ENCODE peak calls at places on chromosome 21, in nine cellular contexts. Y is foreskin keratinocyte; R is CD8-positive, alpha-beta T cell; N is adrenal gland; W is body of pancreas; E is psoas muscle; V is left ventricle myocardium inferior; H is H9; Q is ovary. M is an unnamed sample. For H3K4me1, the result is how much of the 10 kb centered on the place peaks cover.

GRCh38 chr21:29677326-29677725 is 262.5 kb downstream of the GRIK1 start:
- DNase-seq in R (no peak), W (no peak), H (no peak), Q (no peak), Y (no peak), N (no peak), E (no peak), V (no peak), M (no peak)

GRCh38 chr21:19246018-19246417 is 842.4 kb upstream of the TMPRSS15 start:
- DNase-seq in E (peak), Y (no peak), R (no peak), H (no peak), Q (no peak), N (no peak), W (no peak), V (no peak), M (no peak)

GRCh38 chr21:43906585-43907370 is 41.8 kb downstream of the AGPAT3 start:
- DNase-seq in W (no peak), R (no peak), H (no peak), N (no peak), V (no peak), Y (no peak), E (no peak), Q (no peak), M (no peak)

GRCh38 chr21:40160911-40161310 is 293.7 kb downstream of the PCP4 start:
- DNase-seq in E (no peak), N (no peak), H (no peak), W (no peak), Y (no peak), Q (no peak), V (no peak), R (no peak), M (no peak)

GRCh38 chr21:40047993-40048730 is 180.9 kb downstream of the PCP4 start:
- DNase-seq in Y (peak), H (no peak), V (no peak), R (no peak), Q (no peak), N (peak), W (peak), E (no peak), M (no peak)

GRCh38 chr21:33434770-33435360 is 31.7 kb downstream of the IFNGR2 start:
- DNase-seq in N (peak), H (no peak), Q (no peak), E (no peak), R (no peak), Y (peak), W (peak), V (no peak), M (no peak)

GRCh38 chr21:25369524-25370300 is 237.6 kb downstream of the MRPL39 start:
- DNase-seq in N (no peak), E (no peak), V (no peak), R (no peak), Q (no peak), Y (peak), H (no peak), W (peak), M (no peak)

GRCh38 chr21:44424608-44425306 is 30.6 kb upstream of the LRRC3 start:
- DNase-seq in E (peak), R (no peak), N (peak), H (peak), V (peak), Q (peak), Y (no peak), W (no peak), M (no peak)

GRCh38 chr21:43811262-43812105 is 22.1 kb downstream of the RRP1 start:
- DNase-seq in Y (no peak), N (no peak), R (no peak), W (no peak), H (no peak), V (no peak), E (no peak), Q (no peak), M (no peak)

GRCh38 chr21:33217168-33217567 is 12.6 kb upstream of the IFNAR2 start:
- DNase-seq in E (no peak), W (no peak), V (no peak), Y (no peak), Q (no peak), R (no peak), N (no peak), H (no peak), M (no peak)

GRCh38 chr21:36093512-36093911 is 23.7 kb downstream of the CBR1 start:
- DNase-seq in Q (no peak), R (no peak), H (no peak), Y (no peak), W (no peak), N (no peak), E (no peak), V (no peak), M (no peak)

GRCh38 chr21:33286600-33287456 is 20.7 kb downstream of the IL10RB start:
- DNase-seq in V (peak), Y (no peak), W (peak), N (peak), R (no peak), E (no peak), Q (peak), H (no peak), M (peak)

GRCh38 chr21:23633447-23633846 is 1973.8 kb downstream of the MRPL39 start:
- DNase-seq in Y (no peak), V (no peak), W (no peak), R (no peak), E (no peak), H (no peak), Q (no peak), N (no peak), M (no peak)

GRCh38 chr21:17848228-17848627 is 29.1 kb upstream of the C21orf91 start:
- DNase-seq in V (peak), W (peak), Q (no peak), E (no peak), N (peak), R (no peak), H (no peak), Y (peak), M (no peak)

GRCh38 chr21:32584472-32584871 is 851 bp downstream of the TCP10L start:
- DNase-seq in Q (no peak), Y (no peak), W (no peak), H (no peak), N (no peak), R (no peak), E (no peak), V (no peak), M (no peak)

GRCh38 chr21:27206368-27206982 is 239.6 kb upstream of the ADAMTS5 start:
- DNase-seq in H (peak), Y (no peak), Q (no peak), N (no peak), E (no peak), V (no peak), W (no peak), R (no peak), M (no peak)

GRCh38 chr21:17523007-17523451 is 10.2 kb downstream of the CXADR start:
- DNase-seq in E (no peak), H (no peak), Q (no peak), R (no peak), V (no peak), N (no peak), W (no peak), Y (no peak), M (no peak)

GRCh38 chr21:34844924-34845238 is 176.1 kb downstream of the CLIC6 start:
- DNase-seq in H (no peak), N (no peak), E (no peak), R (no peak), V (no peak), Y (no peak), W (no peak), Q (no peak), M (no peak)
- H3K4me1 ChIP-seq in H (under half), N (under half), E (under half), R (under half), V (under half), Y (under half), W (under half), Q (under half), M (under half)

DNA sequence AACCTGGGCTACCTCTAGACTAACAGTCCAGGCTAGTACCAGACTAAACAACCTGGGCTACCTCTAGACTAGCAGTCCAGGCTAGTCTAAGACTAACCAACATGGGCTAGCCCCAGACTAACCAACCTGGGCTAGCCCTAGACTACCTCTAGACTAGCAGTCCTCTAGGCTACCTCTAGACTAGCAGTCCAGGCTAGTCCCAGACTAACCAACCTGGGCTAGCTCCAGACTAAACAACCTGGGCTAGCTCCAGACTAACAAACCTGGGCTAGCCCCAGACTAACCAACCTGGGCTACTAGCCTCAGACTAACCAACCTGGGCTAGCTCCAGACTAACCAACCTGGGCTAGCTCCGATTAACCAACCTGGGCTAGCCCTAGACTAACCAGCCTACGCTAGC is 2.0 kb downstream of the TFF2 start:
- DNase-seq in W (no peak), N (no peak), Q (no peak), H (no peak), E (no peak), Y (no peak), V (no peak), R (no peak), M (no peak)
- TF ChIP-seq CTCF in W (no peak), N (no peak), Q (no peak), H (no peak), E (no peak), Y (no peak), V (no peak), R (no peak), M (no peak)

DNA sequence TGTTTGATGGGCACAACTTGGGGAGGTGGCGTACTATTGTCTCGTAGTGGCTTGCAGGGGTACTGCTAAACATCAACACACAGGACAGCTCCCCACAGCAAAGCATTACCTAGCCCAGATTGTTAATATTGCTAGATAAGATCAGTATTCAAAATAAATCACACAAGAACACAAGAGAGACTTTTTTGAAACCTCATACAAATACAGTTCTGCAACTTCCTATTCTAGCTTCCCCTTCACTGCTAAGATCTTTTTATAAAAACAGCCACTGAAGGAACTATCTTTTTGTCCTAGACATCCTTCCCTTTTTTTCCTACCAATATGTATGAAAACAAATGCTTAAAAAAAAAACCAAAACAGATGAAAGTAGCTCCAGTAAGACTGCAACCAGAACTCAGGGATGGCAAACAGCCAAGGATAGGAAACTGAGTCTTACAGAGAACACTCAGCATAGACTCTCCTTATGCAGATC is 137.8 kb upstream of the KRTAP19-8 start:
- DNase-seq in H (no peak), Q (no peak), W (peak), V (no peak), E (no peak), N (no peak), Y (no peak), R (no peak), M (no peak)
- H3K4me1 ChIP-seq in H (under half), Q (under half), W (under half), V (under half), E (under half), N (half or more), Y (under half), R (under half), M (under half)

DNA sequence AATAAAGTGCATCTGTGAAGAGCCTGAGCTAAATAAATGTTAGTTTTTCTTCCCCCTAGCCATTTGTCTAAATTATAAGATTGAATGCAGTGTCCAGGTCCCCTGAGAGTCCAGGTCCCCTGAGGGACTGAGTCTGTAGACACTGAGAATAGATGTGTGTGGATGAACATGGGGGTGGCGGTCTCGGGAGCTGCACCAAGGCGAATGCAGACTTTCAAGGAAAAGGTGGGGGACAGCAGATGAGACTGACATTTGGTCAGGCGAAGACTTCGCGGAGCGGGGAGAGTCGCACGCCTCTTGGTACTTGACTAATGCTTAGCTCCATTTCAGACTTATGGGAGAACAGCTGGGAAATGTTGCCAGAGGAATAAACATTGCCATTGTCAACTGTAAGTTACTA is 17.7 kb upstream of the MX2 start:
- DNase-seq in H (no peak), E (no peak), Y (no peak), W (no peak), V (no peak), N (no peak), Q (no peak), R (no peak), M (no peak)
- TF ChIP-seq CTCF in H (no peak), E (no peak), Y (no peak), W (no peak), V (no peak), N (no peak), Q (no peak), R (no peak), M (no peak)

GRCh38 chr21:37623689-37624088 is 257.1 kb downstream of the DYRK1A start:
- DNase-seq in W (no peak), N (no peak), V (no peak), E (no peak), Y (no peak), Q (no peak), H (no peak), R (no peak), M (no peak)
- H3K4me1 ChIP-seq in W (under half), N (under half), V (under half), E (under half), Y (under half), Q (under half), H (under half), R (under half), M (under half)

GRCh38 chr21:45818276-45818903 is 163.2 kb upstream of the COL6A1 start:
- DNase-seq in E (no peak), V (no peak), H (no peak), Y (peak), Q (no peak), N (no peak), W (no peak), R (no peak), M (no peak)
- TF ChIP-seq CTCF in E (no peak), V (no peak), H (no peak), Y (no peak), Q (no peak), N (no peak), W (no peak), R (no peak), M (no peak)

M was measured in lung.